ENCODE peak calls at places on chromosomes 7 and 10, in four cellular contexts. D, M, O and I are unnamed samples.

GRCh38 chr10:122495406-122496340 is 34.3 kb downstream of the HTRA1 start:
- DNase-seq in D (peak; percentile 77), M (peak; percentile 50), O (no peak), I (no peak)

GRCh38 chr7:30923774-30924413 is 12.2 kb downstream of the AQP1 start:
- DNase-seq in D (no peak), M (peak; percentile 35), O (peak; percentile 3), I (no peak)

GRCh38 chr10:63140077-63140476 is 6.9 kb downstream of the NRBF2 start:
- DNase-seq in D (no peak), M (no peak), O (no peak), I (no peak)

GRCh38 chr7:9083837-9084236 is 650.4 kb downstream of the NXPH1 start:
- DNase-seq in D (no peak), M (no peak), O (no peak), I (no peak)

GRCh38 chr7:152355474-152356057 is 80.2 kb downstream of the KMT2C start:
- DNase-seq in D (no peak), M (no peak), O (no peak), I (no peak)

GRCh38 chr7:45986355-45987298 is 65.6 kb upstream of the IGFBP3 start:
- DNase-seq in D (no peak), M (peak; percentile 62), O (no peak), I (no peak)

GRCh38 chr10:52933748-52934147 is 161.2 kb upstream of the MBL2 start:
- DNase-seq in D (no peak), M (no peak), O (no peak), I (no peak)

GRCh38 chr7:129714514-129715063 is 103.1 kb downstream of the NRF1 start:
- DNase-seq in D (no peak), M (no peak), O (no peak), I (no peak)

GRCh38 chr7:133054167-133054840 is 27.6 kb downstream of the CHCHD3 start:
- DNase-seq in D (peak; percentile 31), M (no peak), O (no peak), I (no peak)

GRCh38 chr10:80702143-80702542 is 164.4 kb downstream of the SH2D4B start:
- DNase-seq in D (no peak), M (peak; percentile 61), O (no peak), I (no peak)

GRCh38 chr7:81676813-81677212 is 93.0 kb downstream of the HGF start:
- DNase-seq in D (peak; percentile 45), M (no peak), O (no peak), I (no peak)

GRCh38 chr10:78516741-78517140 is 483.1 kb downstream of the RPS24 start:
- DNase-seq in D (no peak), M (no peak), O (no peak), I (no peak)

GRCh38 chr10:112724404-112724991 is 225.5 kb upstream of the TCF7L2 start:
- DNase-seq in D (no peak), M (no peak), O (no peak), I (peak; percentile 33)

GRCh38 chr10:103204353-103205255 is 11.5 kb upstream of the NT5C2 start:
- DNase-seq in D (no peak), M (no peak), O (no peak), I (no peak)

GRCh38 chr7:92697414-92697813 is 107.2 kb upstream of the FAM133B start:
- DNase-seq in D (peak; percentile 14), M (no peak), O (no peak), I (no peak)

GRCh38 chr10:3902054-3902808 is 117.2 kb upstream of the KLF6 start:
- DNase-seq in D (peak; percentile 33), M (no peak), O (peak; percentile 57), I (no peak)

GRCh38 chr10:86752311-86752710 is 4.1 kb upstream of the BMPR1A start:
- DNase-seq in D (no peak), M (no peak), O (peak; percentile 37), I (no peak)

GRCh38 chr10:23075672-23076071 is 19.7 kb upstream of the MSRB2 start:
- DNase-seq in D (no peak), M (no peak), O (no peak), I (no peak)

GRCh38 chr7:51452694-51453093 is 136.1 kb upstream of the COBL start:
- DNase-seq in D (no peak), M (no peak), O (no peak), I (no peak)

GRCh38 chr10:44731271-44731670 is 179.9 kb upstream of the TMEM72 start:
- DNase-seq in D (no peak), M (no peak), O (no peak), I (no peak)

GRCh38 chr7:51079494-51079893 is 237.1 kb downstream of the COBL start:
- DNase-seq in D (no peak), M (no peak), O (no peak), I (peak; percentile 8)

GRCh38 chr10:10677479-10677878 is 340.2 kb upstream of the CELF2 start:
- DNase-seq in D (peak; percentile 91), M (no peak), O (peak; percentile 55), I (peak; percentile 36)

GRCh38 chr10:102615361-102615760 is 28.9 kb upstream of the TRIM8 start:
- DNase-seq in D (no peak), M (peak; percentile 55), O (no peak), I (no peak)

GRCh38 chr10:49009231-49009979 is 69.8 kb upstream of the LRRC18 start:
- DNase-seq in D (no peak), M (no peak), O (no peak), I (no peak)
- H3K27ac ChIP-seq in D (no peak overlapping the region), M (no peak overlapping the region), O (no peak overlapping the region), I (no peak overlapping the region)

GRCh38 chr7:106064329-106064728 is 47.8 kb downstream of the SYPL1 start:
- DNase-seq in D (no peak), M (no peak), O (no peak), I (no peak)
- TF ChIP-seq CTCF in D (no peak), M (no peak), O (no peak), I (no peak)

GRCh38 chr7:17660116-17660515 is 280.2 kb downstream of the SNX13 start:
- DNase-seq in D (peak; percentile 78), M (no peak), O (no peak), I (no peak)

GRCh38 chr7:17659126-17659525 is 281.2 kb downstream of the SNX13 start:
- DNase-seq in D (no peak), M (no peak), O (no peak), I (no peak)

GRCh38 chr7:17651926-17652385 is 288.3 kb downstream of the SNX13 start:
- DNase-seq in D (peak; percentile 93), M (no peak), O (no peak), I (no peak)

GRCh38 chr7:17651296-17651695 is 289.0 kb downstream of the SNX13 start:
- DNase-seq in D (no peak), M (no peak), O (no peak), I (no peak)

GRCh38 chr7:17654940-17655339 is 285.4 kb downstream of the SNX13 start:
- DNase-seq in D (no peak), M (no peak), O (no peak), I (no peak)
- H3K27ac ChIP-seq in D (no peak overlapping the region), M (no peak overlapping the region), O (no peak overlapping the region), I (no peak overlapping the region)

GRCh38 chr7:134755422-134756022 is 23.9 kb upstream of the CALD1 start:
- DNase-seq in D (peak; percentile 58), M (no peak), O (no peak), I (no peak)
- TF ChIP-seq CTCF in D (peak; percentile 69), M (peak; percentile 42), O (peak; percentile 31), I (peak; percentile 32)

DNA sequence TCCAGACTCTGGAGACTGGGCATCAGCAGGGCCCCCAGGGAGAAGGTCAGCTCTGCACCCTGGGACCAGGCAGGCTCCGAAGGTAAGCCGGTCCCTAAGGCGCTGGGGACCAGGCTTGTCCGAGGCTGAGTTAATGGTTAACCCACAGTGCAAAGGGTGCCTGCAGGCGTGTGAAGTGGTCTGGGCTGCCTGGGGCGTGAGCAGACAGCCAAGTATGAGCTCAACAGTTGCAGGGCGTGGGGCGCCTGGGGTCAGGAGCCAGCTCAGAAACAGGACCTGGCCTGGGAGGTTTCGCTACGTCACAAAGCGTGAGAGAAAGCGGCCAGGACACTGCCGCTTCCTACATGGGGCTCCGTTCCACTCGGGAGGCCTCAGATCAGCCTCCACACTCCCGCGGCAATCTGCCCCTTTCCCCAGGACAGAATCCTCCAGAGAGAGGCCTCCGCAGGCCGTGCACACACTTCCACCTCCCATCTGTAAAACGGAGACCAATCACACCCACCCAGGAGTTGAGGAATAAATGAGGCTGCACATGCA is 16.0 kb downstream of the PDGFA start:
- DNase-seq in D (no peak), M (peak; percentile 95), O (peak; percentile 93), I (no peak)
- H3K27ac ChIP-seq in D (no peak overlapping the region), M (peak overlapping the region; percentile 87), O (peak overlapping the region; percentile 89), I (peak overlapping the region; percentile 98)

GRCh38 chr7:21722371-21722770 is 179.5 kb downstream of the DNAH11 start:
- DNase-seq in D (no peak), M (no peak), O (no peak), I (peak; percentile 11)
- TF ChIP-seq CTCF in D (no peak), M (no peak), O (peak; percentile 18), I (peak; percentile 20)

GRCh38 chr7:66748127-66748511 is 7.6 kb downstream of the RABGEF1 start:
- DNase-seq in D (no peak), M (no peak), O (no peak), I (no peak)
- H3K27ac ChIP-seq in D (no peak overlapping the region), M (no peak overlapping the region), O (peak overlapping the region; percentile 4), I (no peak overlapping the region)

GRCh38 chr10:69064762-69065328 is 23.1 kb upstream of the SRGN start:
- DNase-seq in D (no peak), M (no peak), O (no peak), I (no peak)
- TF ChIP-seq CTCF in D (no peak), M (no peak), O (no peak), I (no peak)